ENCODE peak calls at places on chromosome 3, in nine cellular contexts. J is left ventricle myocardium inferior, X is IMR-90, H is PC-3, D is upper lobe of right lung, P is MM.1S, V is Calu3, F is osteoblast, S is GM20000. U is an unnamed sample.

GRCh38 chr3:45758871-45759270 is 37.5 kb downstream of the SLC6A20 start:
- DNase-seq in H (no peak), J (no peak), P (no peak), V (no peak), X (no peak), F (no peak), S (no peak), D (no peak), U (no peak)

GRCh38 chr3:179148446-179149238 is 485 bp downstream of the PIK3CA start:
- DNase-seq in D (peak), H (peak), V (peak), P (peak), X (peak), S (peak), J (peak), F (peak), U (peak)

GRCh38 chr3:114178770-114179368 is at the start of gene DRD3:
- DNase-seq in D (no peak), H (peak), J (no peak), F (no peak), P (no peak), X (peak), S (no peak), V (peak), U (peak)

GRCh38 chr3:170835346-170835745 is 34.6 kb downstream of the RPL22L1 start:
- DNase-seq in F (no peak), S (no peak), P (no peak), X (no peak), H (no peak), J (no peak), V (no peak), D (no peak), U (no peak)

GRCh38 chr3:130828931-130829574 is 64.8 kb upstream of the ATP2C1 start:
- DNase-seq in X (no peak), S (no peak), D (no peak), J (no peak), H (no peak), V (no peak), P (no peak), F (no peak), U (no peak)

GRCh38 chr3:65642903-65643302 is 395.8 kb downstream of the MAGI1 start:
- DNase-seq in F (no peak), P (no peak), S (no peak), D (no peak), H (no peak), X (no peak), J (no peak), V (no peak), U (no peak)

GRCh38 chr3:186643493-186643892 is 3.3 kb downstream of the FETUB start:
- DNase-seq in D (no peak), X (no peak), V (no peak), J (no peak), H (peak), P (peak), F (no peak), S (peak), U (no peak)

GRCh38 chr3:171309906-171310359 is 150.3 kb downstream of the TNIK start:
- DNase-seq in V (no peak), X (peak), H (peak), S (no peak), J (no peak), F (peak), P (no peak), D (no peak), U (peak)

GRCh38 chr3:68705695-68706429 is 226.5 kb downstream of the TAFA4 start:
- DNase-seq in H (no peak), P (no peak), D (no peak), S (no peak), X (no peak), J (peak), F (no peak), V (no peak), U (no peak)

GRCh38 chr3:183823963-183824362 is 1.4 kb downstream of the MAP6D1 start:
- DNase-seq in H (peak), S (no peak), J (no peak), X (no peak), P (no peak), D (no peak), F (peak), V (no peak), U (peak)

GRCh38 chr3:171115667-171116066 is 89.1 kb upstream of the SLC2A2 start:
- DNase-seq in F (no peak), X (no peak), V (no peak), D (no peak), H (no peak), S (no peak), J (no peak), P (no peak), U (no peak)

GRCh38 chr3:162760789-162761188 is 1264.2 kb downstream of the OTOL1 start:
- DNase-seq in V (no peak), X (no peak), P (no peak), S (no peak), J (no peak), F (no peak), D (no peak), H (no peak), U (no peak)

GRCh38 chr3:116154389-116154788 is 290.9 kb downstream of the LSAMP start:
- DNase-seq in D (no peak), F (no peak), S (no peak), V (no peak), J (no peak), H (no peak), P (no peak), X (no peak), U (no peak)

GRCh38 chr3:194148383-194148782 is 12.4 kb downstream of the HES1 start:
- DNase-seq in D (no peak), J (no peak), F (no peak), V (no peak), S (no peak), H (no peak), X (peak), P (no peak), U (no peak)

GRCh38 chr3:11610044-11610671 is 33.6 kb downstream of the VGLL4 start:
- DNase-seq in D (no peak), S (no peak), P (no peak), X (peak), J (no peak), V (no peak), H (no peak), F (peak), U (no peak)

GRCh38 chr3:107690522-107691138 is 167.9 kb downstream of the BBX start:
- DNase-seq in X (peak), D (no peak), V (no peak), F (peak), P (peak), S (peak), J (no peak), H (peak), U (peak)

GRCh38 chr3:153513236-153513635 is 351.2 kb downstream of the RAP2B start:
- DNase-seq in P (peak), J (no peak), X (no peak), D (no peak), H (peak), V (peak), F (peak), S (no peak), U (peak)

GRCh38 chr3:187958432-187959003 is 195.4 kb upstream of the LPP start:
- DNase-seq in D (no peak), P (no peak), X (no peak), J (no peak), V (no peak), F (no peak), H (no peak), S (no peak), U (no peak)

GRCh38 chr3:76585794-76586392 is 454.0 kb upstream of the ROBO2 start:
- DNase-seq in J (no peak), S (peak), V (no peak), D (no peak), F (peak), X (peak), H (peak), P (peak), U (peak)

GRCh38 chr3:180267202-180267843 is 230.6 kb upstream of the PEX5L start:
- DNase-seq in V (no peak), X (no peak), F (no peak), D (no peak), S (peak), H (no peak), J (no peak), P (peak), U (no peak)

GRCh38 chr3:150253622-150254021 is 154.5 kb upstream of the TSC22D2 start:
- DNase-seq in P (no peak), J (no peak), S (no peak), V (peak), F (peak), D (no peak), X (no peak), H (peak), U (no peak)

GRCh38 chr3:46861996-46862688 is 1.1 kb downstream of the MYL3 start:
- DNase-seq in P (no peak), X (no peak), D (no peak), F (peak), H (no peak), J (no peak), V (no peak), S (no peak), U (no peak)

GRCh38 chr3:60028243-60028642 is 978.4 kb upstream of the CFAP20DC start:
- DNase-seq in X (no peak), H (no peak), V (no peak), F (no peak), J (no peak), S (no peak), P (no peak), D (no peak), U (no peak)

GRCh38 chr3:184241447-184242296 is 7.1 kb downstream of the ALG3 start:
- DNase-seq in D (peak), X (peak), F (peak), S (no peak), P (no peak), H (no peak), J (peak), V (peak), U (peak)

GRCh38 chr3:37221407-37221806 is 47.0 kb upstream of the LRRFIP2 start:
- DNase-seq in F (peak), D (no peak), H (peak), X (peak), V (peak), P (no peak), S (no peak), J (no peak), U (peak)

GRCh38 chr3:66036586-66037061 is 2.1 kb downstream of the MAGI1 start:
- DNase-seq in J (no peak), F (peak), H (no peak), V (peak), S (no peak), D (no peak), X (peak), P (no peak), U (no peak)

GRCh38 chr3:156633335-156633734 is 41.1 kb upstream of the TIPARP start:
- DNase-seq in F (peak), D (peak), V (no peak), J (peak), X (peak), H (no peak), S (no peak), P (no peak), U (no peak)

GRCh38 chr3:139520028-139520737 is 19.4 kb downstream of the RBP1 start:
- DNase-seq in H (peak), X (peak), P (peak), J (no peak), V (peak), S (peak), F (no peak), D (no peak), U (peak)

GRCh38 chr3:4804161-4805058 is 174.8 kb upstream of the BHLHE40 start:
- DNase-seq in V (no peak), P (no peak), X (no peak), F (no peak), D (no peak), S (no peak), H (no peak), J (no peak), U (no peak)

GRCh38 chr3:32238027-32238815 is at the start of gene CMTM8:
- DNase-seq in D (peak), P (peak), S (peak), J (peak), F (peak), V (peak), X (no peak), H (peak), U (peak)

GRCh38 chr3:186825294-186825821 is 17.2 kb upstream of the ADIPOQ start:
- DNase-seq in D (no peak), S (no peak), V (peak), J (no peak), P (no peak), X (peak), F (peak), H (no peak), U (no peak)

GRCh38 chr3:130789678-130790340 is 43.2 kb upstream of the PIK3R4 start:
- DNase-seq in V (no peak), P (no peak), S (no peak), H (no peak), D (no peak), J (no peak), F (no peak), X (no peak), U (no peak)

GRCh38 chr3:10631224-10631623 is 125.8 kb upstream of the ATP2B2 start:
- DNase-seq in F (no peak), P (no peak), J (no peak), V (no peak), S (no peak), H (no peak), D (no peak), X (no peak), U (no peak)

GRCh38 chr3:150410311-150411105 is 2.4 kb downstream of the TSC22D2 start:
- DNase-seq in X (peak), V (peak), J (peak), F (peak), D (peak), P (peak), S (peak), H (peak), U (no peak)

GRCh38 chr3:141294848-141295247 is 63.2 kb downstream of the PXYLP1 start:
- DNase-seq in X (peak), P (no peak), F (no peak), H (peak), J (no peak), V (no peak), D (no peak), S (no peak), U (peak)

GRCh38 chr3:42743204-42743995 is 29.7 kb downstream of the CCDC13 start:
- DNase-seq in V (no peak), P (no peak), J (no peak), X (no peak), D (no peak), F (no peak), H (no peak), S (no peak), U (no peak)

GRCh38 chr3:53713626-53714025 is 132.6 kb downstream of the CHDH start:
- DNase-seq in H (no peak), V (no peak), F (no peak), P (no peak), J (no peak), S (no peak), D (no peak), X (no peak), U (no peak)

GRCh38 chr3:194283218-194284006 is 67.7 kb downstream of the CPN2 start:
- DNase-seq in J (no peak), X (no peak), D (peak), F (no peak), S (no peak), P (no peak), V (no peak), H (no peak), U (no peak)

GRCh38 chr3:35498506-35499210 is 140.7 kb upstream of the ARPP21 start:
- DNase-seq in D (no peak), F (no peak), P (no peak), H (no peak), V (no peak), J (no peak), S (no peak), X (no peak), U (no peak)

GRCh38 chr3:12891985-12892839 is 50.8 kb upstream of the RPL32 start:
- DNase-seq in S (peak), H (peak), P (peak), V (peak), X (peak), J (no peak), D (no peak), F (peak), U (peak)

GRCh38 chr3:197002701-197003454 is 26.7 kb downstream of the MELTF start:
- DNase-seq in J (peak), S (peak), D (peak), F (peak), P (peak), H (peak), X (peak), V (peak), U (peak)
- TF ChIP-seq CTCF in J (peak), S (peak), D (peak), F (peak), P (peak), H (peak), X (peak), V (peak), U (peak)

GRCh38 chr3:165254812-165255211 is 58.6 kb upstream of the SLITRK3 start:
- DNase-seq in J (no peak), S (no peak), D (no peak), P (peak), F (no peak), X (no peak), H (peak), V (peak), U (peak)

GRCh38 chr3:165259518-165260193 is 63.5 kb upstream of the SLITRK3 start:
- DNase-seq in D (no peak), V (no peak), S (no peak), P (no peak), F (no peak), J (no peak), X (no peak), H (peak), U (peak)

DNA sequence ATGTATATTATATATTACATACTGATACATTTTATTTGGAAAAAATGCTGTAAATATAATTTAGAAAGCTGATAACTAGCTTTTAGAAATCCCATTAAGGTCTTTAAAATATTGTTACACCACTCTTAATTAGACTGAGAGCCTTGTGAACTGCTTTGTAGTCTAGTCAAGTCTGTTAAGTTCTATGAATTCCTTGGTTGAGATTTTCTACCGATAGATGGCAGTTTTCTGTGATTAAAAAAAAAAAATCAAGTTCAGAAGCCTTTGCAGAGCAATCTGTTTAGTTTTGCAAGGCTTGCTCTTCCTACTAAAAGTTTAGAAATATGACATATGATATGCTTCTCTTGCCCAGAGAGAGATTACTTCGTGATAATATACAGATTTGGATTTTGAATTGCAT is 60.4 kb upstream of the SLITRK3 start:
- DNase-seq in V (no peak), J (no peak), X (no peak), P (peak), F (no peak), H (peak), D (no peak), S (no peak), U (no peak)
- TF ChIP-seq CTCF in V (peak), J (no peak), X (no peak), P (peak), F (no peak), H (peak), D (no peak), S (no peak), U (no peak)

GRCh38 chr3:127746400-127747057 is 73.8 kb downstream of the ABTB1 start:
- DNase-seq in H (peak), P (no peak), S (no peak), V (peak), X (no peak), D (no peak), F (no peak), J (peak), U (no peak)
- TF ChIP-seq CTCF in H (peak), P (peak), S (no peak), V (peak), X (no peak), D (peak), F (no peak), J (peak), U (no peak)

DNA sequence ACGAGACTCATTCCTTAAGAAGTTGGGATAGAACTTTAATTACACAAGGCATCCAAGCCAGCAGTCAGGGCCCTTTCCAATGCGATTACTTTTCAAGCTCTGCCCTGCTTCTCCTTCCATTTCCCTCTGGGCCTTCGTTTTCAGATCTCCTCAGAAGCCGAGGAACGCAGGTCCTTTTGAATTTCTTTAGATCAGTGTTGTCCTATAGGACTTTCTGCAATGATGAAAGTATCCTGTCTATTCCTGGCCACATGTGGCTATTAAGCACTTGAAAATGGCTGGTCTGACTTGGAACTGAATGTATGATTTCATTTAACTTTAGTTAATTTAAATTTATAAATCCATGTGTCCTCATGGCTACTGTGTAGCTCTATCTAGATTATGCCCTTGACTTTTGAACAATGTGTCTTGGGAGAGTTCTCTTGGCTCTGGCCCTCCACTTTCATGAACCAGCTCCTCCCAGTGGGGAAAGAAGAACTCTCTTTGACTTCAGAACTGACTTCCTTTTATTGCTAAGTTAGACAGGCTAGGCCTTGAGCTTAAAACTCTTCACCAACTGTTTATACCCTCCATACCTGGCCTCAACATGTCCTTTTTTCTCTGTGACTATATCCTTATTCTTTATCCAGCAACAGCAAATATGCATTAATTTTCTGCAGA is 22.7 kb downstream of the TGFBR2 start:
- DNase-seq in D (no peak), X (no peak), J (no peak), F (peak), V (no peak), P (no peak), H (no peak), S (no peak), U (no peak)
- TF ChIP-seq CTCF in D (peak), X (no peak), J (peak), F (peak), V (no peak), P (peak), H (peak), S (no peak), U (no peak)